ENCODE peak calls at places on chromosomes 13 and 19, in five cellular contexts. C, J, P, F and H are unnamed samples.

GRCh38 chr19:3451451-3451866 is 28.9 kb downstream of the SMIM24 start:
- DNase-seq in C (no peak), F (no peak), P (no peak), J (no peak), H (peak)

GRCh38 chr19:11420429-11420893 is 1.3 kb upstream of the RGL3 start:
- DNase-seq in F (no peak), P (peak), C (peak), J (peak), H (no peak)

GRCh38 chr13:51971520-51972426 is 39.5 kb downstream of the ATP7B start:
- DNase-seq in P (no peak), C (no peak), J (no peak), F (no peak), H (no peak)

GRCh38 chr19:34276614-34277013 is 22.3 kb downstream of the GARRE1 start:
- DNase-seq in F (no peak), C (no peak), J (no peak), P (no peak), H (no peak)

GRCh38 chr19:44649578-44650145 is 6.0 kb downstream of the PVR start:
- DNase-seq in P (no peak), J (peak), F (no peak), C (no peak), H (no peak)

GRCh38 chr13:33279898-33280549 is 5.5 kb downstream of the STARD13 start:
- DNase-seq in F (no peak), P (peak), J (no peak), C (peak), H (peak)

GRCh38 chr19:39845621-39846175 is 481 bp downstream of the FBL start:
- DNase-seq in F (no peak), C (no peak), P (no peak), J (no peak), H (peak)

GRCh38 chr13:92769064-92769463 is 457.5 kb upstream of the GPC6 start:
- DNase-seq in F (no peak), C (peak), J (no peak), P (peak), H (peak)

GRCh38 chr13:57644106-57644505 is 12.6 kb downstream of the PCDH17 start:
- DNase-seq in F (no peak), J (no peak), C (no peak), P (no peak), H (no peak)

GRCh38 chr19:13484141-13484540 is 22.1 kb downstream of the CACNA1A start:
- DNase-seq in P (no peak), J (no peak), C (no peak), F (no peak), H (no peak)

GRCh38 chr19:10416380-10417257 is 3.7 kb upstream of the PDE4A start:
- DNase-seq in P (peak), C (peak), F (peak), J (peak), H (peak)

GRCh38 chr19:12825259-12826131 is 8.9 kb downstream of the RTBDN start:
- DNase-seq in F (no peak), J (no peak), C (no peak), P (no peak), H (peak)

GRCh38 chr13:99990045-99990977 is 8.7 kb downstream of the ZIC2 start:
- DNase-seq in C (no peak), P (no peak), J (no peak), F (no peak), H (no peak)

GRCh38 chr13:29664591-29664990 is 69.1 kb upstream of the SLC7A1 start:
- DNase-seq in C (no peak), F (no peak), P (no peak), J (no peak), H (no peak)

GRCh38 chr19:38228491-38229439 is 4.7 kb upstream of the DPF1 start:
- DNase-seq in F (no peak), P (no peak), J (no peak), C (no peak), H (no peak)

GRCh38 chr13:50715402-50716146 is 127.9 kb downstream of the DLEU7 start:
- DNase-seq in P (no peak), C (no peak), F (no peak), J (peak), H (no peak)

GRCh38 chr13:22451345-22451744 is 729.4 kb upstream of the SGCG start:
- DNase-seq in C (peak), F (no peak), P (peak), J (no peak), H (no peak)

GRCh38 chr19:56252699-56253422 is 19.7 kb upstream of the EDDM13 start:
- DNase-seq in J (peak), F (peak), P (peak), C (peak), H (peak)

GRCh38 chr19:46368116-46368515 is 21.2 kb downstream of the PPP5C start:
- DNase-seq in C (no peak), P (no peak), J (no peak), F (no peak), H (no peak)

GRCh38 chr19:10271543-10272086 is 695 bp downstream of the ICAM1 start:
- DNase-seq in F (no peak), C (no peak), P (no peak), J (peak), H (no peak)

GRCh38 chr13:30037766-30038165 is 187.3 kb upstream of the UBL3 start:
- DNase-seq in F (no peak), P (peak), J (no peak), C (peak), H (no peak)

GRCh38 chr19:34332027-34332786 is 32.8 kb upstream of the GPI start:
- DNase-seq in J (no peak), P (no peak), F (no peak), C (no peak), H (no peak)

GRCh38 chr13:98207411-98207810 is 30.3 kb upstream of the RNF113B start:
- DNase-seq in F (no peak), C (no peak), J (no peak), P (no peak), H (peak)

GRCh38 chr19:23758187-23759074 is at the start of gene ZNF681:
- DNase-seq in J (peak), P (peak), F (peak), C (peak), H (peak)

GRCh38 chr19:21164541-21164940 is 22.7 kb downstream of the ZNF431 start:
- DNase-seq in P (no peak), C (no peak), F (no peak), J (no peak), H (no peak)